ENCODE peak calls at places on chromosomes 2 and 18, in nine cellular contexts. S, C, N, E, D, K, F, Y and O are unnamed samples.

GRCh38 chr2:7891312-7891711 is 790.5 kb upstream of the ID2 start:
- DNase-seq in S (no peak), C (no peak), N (no peak), E (no peak), D (no peak), K (no peak), F (no peak), Y (no peak), O (no peak)

GRCh38 chr2:20221169-20221938 is 3.6 kb downstream of the SDC1 start:
- DNase-seq in S (peak; percentile 83), C (peak; percentile 54), N (peak; percentile 70), E (peak; percentile 46), D (no peak), K (no peak), F (no peak), Y (no peak), O (peak; percentile 69)

GRCh38 chr2:222459983-222460382 is 35.6 kb downstream of the SGPP2 start:
- DNase-seq in S (no peak), C (no peak), N (no peak), E (no peak), D (no peak), K (no peak), F (no peak), Y (no peak), O (no peak)

GRCh38 chr18:49601211-49601610 is 39.4 kb downstream of the LIPG start:
- DNase-seq in S (no peak), C (peak; percentile 19), N (no peak), E (no peak), D (no peak), K (no peak), F (no peak), Y (no peak), O (no peak)

GRCh38 chr2:153536105-153536504 is 57.5 kb upstream of the RPRM start:
- DNase-seq in S (no peak), C (no peak), N (no peak), E (no peak), D (no peak), K (no peak), F (no peak), Y (no peak), O (no peak)

GRCh38 chr2:105880637-105881036 is 135.9 kb downstream of the NCK2 start:
- DNase-seq in S (no peak), C (no peak), N (no peak), E (no peak), D (no peak), K (no peak), F (no peak), Y (no peak), O (no peak)

GRCh38 chr18:54210463-54210862 is 14.0 kb downstream of the MBD2 start:
- DNase-seq in S (no peak), C (no peak), N (no peak), E (no peak), D (no peak), K (no peak), F (no peak), Y (no peak), O (no peak)

GRCh38 chr2:222851956-222852617 is 8.7 kb upstream of the ACSL3 start:
- DNase-seq in S (peak; percentile 19), C (no peak), N (no peak), E (no peak), D (no peak), K (no peak), F (no peak), Y (no peak), O (no peak)

GRCh38 chr2:53740170-53740569 is 27.4 kb upstream of the CHAC2 start:
- DNase-seq in S (peak; percentile 12), C (no peak), N (peak; percentile 10), E (peak; percentile 72), D (no peak), K (peak; percentile 46), F (no peak), Y (no peak), O (peak; percentile 27)

GRCh38 chr2:166081131-166081632 is 46.6 kb downstream of the SCN1A start:
- DNase-seq in S (no peak), C (no peak), N (no peak), E (no peak), D (no peak), K (no peak), F (no peak), Y (no peak), O (no peak)

GRCh38 chr2:235976516-235976915 is 191.7 kb downstream of the GBX2 start:
- DNase-seq in S (no peak), C (no peak), N (no peak), E (no peak), D (no peak), K (no peak), F (no peak), Y (no peak), O (no peak)

GRCh38 chr18:70781860-70782453 is 493.1 kb downstream of the SOCS6 start:
- DNase-seq in S (peak; percentile 3), C (peak; percentile 92), N (peak; percentile 6), E (peak; percentile 47), D (peak; percentile 29), K (peak; percentile 22), F (peak; percentile 17), Y (peak; percentile 70), O (peak; percentile 3)

GRCh38 chr18:32470136-32470712 is 458 bp downstream of the GAREM1 start:
- DNase-seq in S (peak; percentile 12), C (peak; percentile 71), N (peak; percentile 63), E (peak; percentile 50), D (no peak), K (peak; percentile 28), F (peak; percentile 8), Y (peak; percentile 64), O (no peak)

GRCh38 chr2:70084973-70085710 is 2.1 kb upstream of the PCBP1 start:
- DNase-seq in S (no peak), C (peak; percentile 93), N (no peak), E (no peak), D (peak; percentile 70), K (no peak), F (peak; percentile 66), Y (no peak), O (no peak)

GRCh38 chr2:88874063-88874657 is 182.7 kb downstream of the RPIA start:
- DNase-seq in S (peak; percentile 48), C (peak; percentile 47), N (peak; percentile 53), E (peak; percentile 70), D (no peak), K (peak; percentile 71), F (no peak), Y (peak; percentile 6), O (peak; percentile 58)

GRCh38 chr2:180622122-180622918 is 358.1 kb upstream of the UBE2E3 start:
- DNase-seq in S (peak; percentile 72), C (no peak), N (no peak), E (peak; percentile 21), D (no peak), K (peak; percentile 33), F (no peak), Y (no peak), O (peak; percentile 19)

GRCh38 chr2:158753561-158754302 is 41.4 kb upstream of the DAPL1 start:
- DNase-seq in S (peak; percentile 61), C (peak; percentile 79), N (peak; percentile 74), E (peak; percentile 82), D (no peak), K (peak; percentile 70), F (peak; percentile 58), Y (peak; percentile 43), O (peak; percentile 85)

GRCh38 chr2:236959036-236959435 is 126.7 kb upstream of the COPS8 start:
- DNase-seq in S (no peak), C (no peak), N (no peak), E (no peak), D (no peak), K (no peak), F (no peak), Y (no peak), O (no peak)

GRCh38 chr2:157466764-157467163 is 22.9 kb upstream of the CYTIP start:
- DNase-seq in S (no peak), C (no peak), N (no peak), E (no peak), D (no peak), K (no peak), F (no peak), Y (no peak), O (no peak)

GRCh38 chr2:197879844-197880408 is 75.5 kb downstream of the PLCL1 start:
- DNase-seq in S (no peak), C (no peak), N (no peak), E (peak; percentile 30), D (no peak), K (no peak), F (no peak), Y (no peak), O (no peak)

GRCh38 chr2:155141418-155141817 is 442.9 kb downstream of the KCNJ3 start:
- DNase-seq in S (no peak), C (no peak), N (no peak), E (no peak), D (no peak), K (no peak), F (no peak), Y (no peak), O (no peak)

GRCh38 chr2:95278051-95278471 is 3.8 kb downstream of the PROM2 start:
- DNase-seq in S (peak; percentile 92), C (no peak), N (peak; percentile 56), E (peak; percentile 65), D (no peak), K (no peak), F (no peak), Y (no peak), O (peak; percentile 84)

GRCh38 chr2:100426384-100426720 is 8.9 kb upstream of the CHST10 start:
- DNase-seq in S (no peak), C (no peak), N (no peak), E (no peak), D (no peak), K (no peak), F (no peak), Y (no peak), O (no peak)

GRCh38 chr2:190069936-190070696 is 7.6 kb upstream of the MSTN start:
- DNase-seq in S (peak; percentile 74), C (no peak), N (peak; percentile 16), E (peak; percentile 83), D (no peak), K (peak; percentile 74), F (peak; percentile 32), Y (peak; percentile 26), O (peak; percentile 46)

GRCh38 chr2:207474871-207475485 is 54.8 kb upstream of the CREB1 start:
- DNase-seq in S (peak; percentile 60), C (peak; percentile 60), N (peak; percentile 37), E (peak; percentile 75), D (peak; percentile 13), K (peak; percentile 60), F (no peak), Y (peak; percentile 46), O (peak; percentile 61)

GRCh38 chr18:6920099-6920955 is 190.8 kb downstream of the ARHGAP28 start:
- DNase-seq in S (peak; percentile 71), C (peak; percentile 94), N (peak; percentile 80), E (peak; percentile 77), D (no peak), K (peak; percentile 63), F (peak; percentile 13), Y (peak; percentile 74), O (peak; percentile 61)

GRCh38 chr2:133303150-133303549 is 265.1 kb downstream of the NCKAP5 start:
- DNase-seq in S (peak; percentile 77), C (no peak), N (peak; percentile 48), E (no peak), D (no peak), K (peak; percentile 37), F (no peak), Y (no peak), O (peak; percentile 45)

GRCh38 chr2:31271851-31272267 is 37.9 kb downstream of the EHD3 start:
- DNase-seq in S (peak; percentile 39), C (no peak), N (no peak), E (no peak), D (no peak), K (no peak), F (no peak), Y (no peak), O (peak; percentile 42)

GRCh38 chr2:189514107-189514506 is 66.5 kb downstream of the SLC40A1 start:
- DNase-seq in S (no peak), C (no peak), N (no peak), E (no peak), D (no peak), K (no peak), F (no peak), Y (no peak), O (no peak)